ENCODE peak calls at places on chromosomes 1 and 21, in six cellular contexts. B is stimulated activated CD4-positive, alpha-beta T cell treated with anti-CD3 and anti-CD28 coated beads, Interleukin-2, amount 100 ng/mL, for 48 hours; L is smooth muscle cell of the brain vasculature; P is HFF-Myc; N is GM13977; D is CD8-positive, alpha-beta memory T cell. T is an unnamed sample.

GRCh38 chr1:236888903-236889302 is 93.8 kb downstream of the MTR start:
- DNase-seq in B (no peak), L (no peak), P (no peak), N (no peak), D (no peak), T (no peak)

GRCh38 chr1:172360511-172360910 is 60.0 kb upstream of the C1orf105 start:
- DNase-seq in B (no peak), L (no peak), P (no peak), N (no peak), D (no peak), T (no peak)

GRCh38 chr1:212792396-212792908 is 758 bp downstream of the TATDN3 start:
- DNase-seq in B (no peak), L (no peak), P (no peak), N (no peak), D (no peak), T (no peak)

GRCh38 chr1:153526132-153526543 is 9.7 kb downstream of the S100A6 start:
- DNase-seq in B (no peak), L (no peak), P (no peak), N (no peak), D (no peak), T (no peak)

GRCh38 chr1:44588551-44588950 is 85.7 kb downstream of the TMEM53 start:
- DNase-seq in B (no peak), L (no peak), P (no peak), N (no peak), D (no peak), T (no peak)

GRCh38 chr1:8448906-8449661 is 131.2 kb downstream of the SLC45A1 start:
- DNase-seq in B (no peak), L (no peak), P (no peak), N (no peak), D (no peak), T (no peak)

GRCh38 chr21:46037338-46038325 is 56.1 kb downstream of the COL6A1 start:
- DNase-seq in B (no peak), L (no peak), P (no peak), N (no peak), D (no peak), T (no peak)

GRCh38 chr1:53606197-53607095 is 132.5 kb downstream of the GLIS1 start:
- DNase-seq in B (no peak), L (no peak), P (no peak), N (no peak), D (no peak), T (no peak)

GRCh38 chr1:63674865-63675815 is 81.9 kb downstream of the PGM1 start:
- DNase-seq in B (no peak), L (no peak), P (no peak), N (no peak), D (no peak), T (no peak)

GRCh38 chr1:180158149-180159147 is 3.8 kb downstream of the QSOX1 start:
- DNase-seq in B (no peak), L (no peak), P (no peak), N (no peak), D (no peak), T (no peak)

GRCh38 chr1:185419718-185420117 is 102.7 kb upstream of the IVNS1ABP start:
- DNase-seq in B (no peak), L (no peak), P (no peak), N (no peak), D (no peak), T (no peak)

GRCh38 chr1:230303069-230303468 is 123.1 kb downstream of the PGBD5 start:
- DNase-seq in B (no peak), L (no peak), P (no peak), N (no peak), D (no peak), T (no peak)

GRCh38 chr1:26500488-26501175 is 28.4 kb downstream of the HMGN2 start:
- DNase-seq in B (peak), L (peak), P (peak), N (peak), D (peak), T (peak)

GRCh38 chr1:82000221-82000620 is 199.5 kb downstream of the ADGRL2 start:
- DNase-seq in B (no peak), L (no peak), P (no peak), N (no peak), D (no peak), T (no peak)

GRCh38 chr1:90386899-90387334 is 330.2 kb downstream of the BARHL2 start:
- DNase-seq in B (no peak), L (no peak), P (no peak), N (no peak), D (no peak), T (no peak)

GRCh38 chr1:168392958-168393357 is 112.3 kb downstream of the TBX19 start:
- DNase-seq in B (no peak), L (no peak), P (no peak), N (no peak), D (no peak), T (no peak)

GRCh38 chr1:44664730-44665370 is 9.4 kb downstream of the TMEM53 start:
- DNase-seq in B (peak), L (no peak), P (no peak), N (no peak), D (no peak), T (peak)

GRCh38 chr1:15825800-15826199 is 18.4 kb upstream of the UQCRHL start:
- DNase-seq in B (no peak), L (no peak), P (no peak), N (no peak), D (no peak), T (no peak)

GRCh38 chr1:24850353-24850905 is 79.6 kb downstream of the RUNX3 start:
- DNase-seq in B (no peak), L (no peak), P (no peak), N (no peak), D (no peak), T (no peak)

GRCh38 chr1:195097316-195097715 is 1510.9 kb downstream of the KCNT2 start:
- DNase-seq in B (no peak), L (no peak), P (no peak), N (no peak), D (no peak), T (no peak)

GRCh38 chr1:46516140-46516539 is 26.5 kb downstream of the DMBX1 start:
- DNase-seq in B (no peak), L (no peak), P (no peak), N (no peak), D (no peak), T (no peak)

GRCh38 chr1:43549921-43550597 is 19.4 kb downstream of the PTPRF start:
- DNase-seq in B (no peak), L (no peak), P (no peak), N (peak), D (no peak), T (peak)

GRCh38 chr1:227192163-227192562 is 126.1 kb downstream of the CDC42BPA start:
- DNase-seq in B (peak), L (peak), P (peak), N (no peak), D (no peak), T (peak)

GRCh38 chr1:6580588-6581270 is 935 bp downstream of the ZBTB48 start:
- DNase-seq in B (no peak), L (no peak), P (no peak), N (no peak), D (no peak), T (peak)

GRCh38 chr1:235022341-235023196 is 106.1 kb downstream of the TOMM20 start:
- DNase-seq in B (no peak), L (no peak), P (no peak), N (no peak), D (no peak), T (no peak)

GRCh38 chr1:69568435-69569280 is 936 bp downstream of the LRRC7 start:
- DNase-seq in B (no peak), L (no peak), P (no peak), N (peak), D (no peak), T (peak)

GRCh38 chr1:150484431-150484830 is 2.8 kb upstream of the TARS2 start:
- DNase-seq in B (no peak), L (no peak), P (no peak), N (no peak), D (no peak), T (no peak)

T was measured in GM20000.